ENCODE peak calls at places on chromosome 20, in five cellular contexts. One of them, this sample, is unnamed.

GRCh38 chr20:43916073-43916874 is 1.6 kb downstream of the TOX2 start:
- DNase-seq in AG09319: no peak
- DNase-seq in AG09309: no peak
- DNase-seq in progenitor cell of endocrine pancreas: no peak
- DNase-seq in A549: no peak
- DNase-seq in this sample: peak; percentile 60

GRCh38 chr20:38590682-38591483 is 9.9 kb downstream of the ADIG start:
- DNase-seq in AG09319: no peak
- DNase-seq in AG09309: no peak
- DNase-seq in progenitor cell of endocrine pancreas: no peak
- DNase-seq in A549: no peak
- DNase-seq in this sample: peak; percentile 32

GRCh38 chr20:37200926-37201826 is 21.8 kb upstream of the MROH8 start:
- DNase-seq in AG09319: no peak
- DNase-seq in AG09309: no peak
- DNase-seq in progenitor cell of endocrine pancreas: no peak
- DNase-seq in A549: no peak
- DNase-seq in this sample: no peak

GRCh38 chr20:12882832-12883506 is 125.8 kb upstream of the SPTLC3 start:
- DNase-seq in AG09319: no peak
- DNase-seq in AG09309: peak; percentile 29
- DNase-seq in progenitor cell of endocrine pancreas: no peak
- DNase-seq in A549: no peak
- DNase-seq in this sample: no peak

GRCh38 chr20:41182296-41183212 is 45.2 kb downstream of the PLCG1 start:
- DNase-seq in AG09319: no peak
- DNase-seq in AG09309: no peak
- DNase-seq in progenitor cell of endocrine pancreas: peak; percentile 1
- DNase-seq in A549: no peak
- DNase-seq in this sample: no peak

GRCh38 chr20:2381303-2381702 is 602 bp downstream of the TGM6 start:
- DNase-seq in AG09319: no peak
- DNase-seq in AG09309: no peak
- DNase-seq in progenitor cell of endocrine pancreas: no peak
- DNase-seq in A549: no peak
- DNase-seq in this sample: no peak

GRCh38 chr20:10639762-10640556 is 33.8 kb downstream of the JAG1 start:
- DNase-seq in AG09319: no peak
- DNase-seq in AG09309: no peak
- DNase-seq in progenitor cell of endocrine pancreas: no peak
- DNase-seq in A549: no peak
- DNase-seq in this sample: no peak

GRCh38 chr20:33908351-33908750 is 85.4 kb upstream of the RALY start:
- DNase-seq in AG09319: no peak
- DNase-seq in AG09309: no peak
- DNase-seq in progenitor cell of endocrine pancreas: no peak
- DNase-seq in A549: no peak
- DNase-seq in this sample: peak; percentile 41

GRCh38 chr20:59441860-59442810 is 141.7 kb downstream of the EDN3 start:
- DNase-seq in AG09319: no peak
- DNase-seq in AG09309: no peak
- DNase-seq in progenitor cell of endocrine pancreas: no peak
- DNase-seq in A549: no peak
- DNase-seq in this sample: no peak

GRCh38 chr20:46169245-46170171 is 51.4 kb downstream of the CD40 start:
- DNase-seq in AG09319: no peak
- DNase-seq in AG09309: no peak
- DNase-seq in progenitor cell of endocrine pancreas: no peak
- DNase-seq in A549: no peak
- DNase-seq in this sample: no peak

GRCh38 chr20:50992733-50993457 is 30.0 kb downstream of the KCNG1 start:
- DNase-seq in AG09319: peak; percentile 10
- DNase-seq in AG09309: no peak
- DNase-seq in progenitor cell of endocrine pancreas: no peak
- DNase-seq in A549: peak; percentile 90
- DNase-seq in this sample: peak; percentile 57

GRCh38 chr20:53194891-53195290 is 222.7 kb downstream of the TSHZ2 start:
- DNase-seq in AG09319: no peak
- DNase-seq in AG09309: no peak
- DNase-seq in progenitor cell of endocrine pancreas: no peak
- DNase-seq in A549: no peak
- DNase-seq in this sample: no peak

GRCh38 chr20:5181955-5182354 is 55.1 kb downstream of the CDS2 start:
- DNase-seq in AG09319: no peak
- DNase-seq in AG09309: no peak
- DNase-seq in progenitor cell of endocrine pancreas: no peak
- DNase-seq in A549: peak; percentile 22
- DNase-seq in this sample: no peak

GRCh38 chr20:58619847-58620431 is 31.1 kb upstream of the STX16 start:
- DNase-seq in AG09319: no peak
- DNase-seq in AG09309: no peak
- DNase-seq in progenitor cell of endocrine pancreas: no peak
- DNase-seq in A549: no peak
- DNase-seq in this sample: no peak

GRCh38 chr20:6079011-6079410 is 25.2 kb upstream of the LRRN4 start:
- DNase-seq in AG09319: no peak
- DNase-seq in AG09309: no peak
- DNase-seq in progenitor cell of endocrine pancreas: no peak
- DNase-seq in A549: no peak
- DNase-seq in this sample: no peak

DNA sequence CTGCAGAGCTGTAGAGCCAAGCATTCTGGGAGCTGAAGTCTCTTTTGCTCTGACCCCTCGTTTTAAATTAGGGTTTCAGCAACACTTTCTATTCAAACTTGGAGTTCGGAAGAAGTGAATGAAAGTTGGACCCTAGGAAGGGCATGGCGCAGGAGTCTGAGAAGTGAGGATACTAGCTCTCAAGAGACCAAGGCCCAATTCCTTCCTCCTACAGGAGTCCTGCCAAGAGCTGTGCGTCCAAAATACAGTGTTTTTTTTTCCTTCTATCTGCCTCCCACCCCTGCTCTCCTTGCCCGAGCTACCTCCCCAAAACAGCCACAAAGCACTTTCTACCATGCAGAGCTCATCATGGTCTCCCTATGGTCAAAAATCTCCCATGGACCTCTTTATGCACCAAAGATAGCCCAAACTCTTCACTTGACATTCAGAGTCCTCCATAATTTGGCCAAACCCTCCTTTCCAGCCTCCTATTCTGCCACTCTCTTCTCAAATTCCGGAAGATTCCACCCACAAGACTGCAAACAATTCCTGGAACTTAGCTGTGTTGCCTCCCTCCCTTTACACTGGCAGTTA is 649 bp upstream of the CSNK2A1 start:
- DNase-seq in AG09319: no peak
- DNase-seq in AG09309: no peak
- DNase-seq in progenitor cell of endocrine pancreas: no peak
- DNase-seq in A549: no peak
- DNase-seq in this sample: no peak
- TF ChIP-seq CTCF in AG09319: no peak
- TF ChIP-seq CTCF in AG09309: no peak
- TF ChIP-seq CTCF in progenitor cell of endocrine pancreas: no peak
- TF ChIP-seq CTCF in A549: no peak
- TF ChIP-seq CTCF in this sample: no peak

GRCh38 chr20:35737865-35738333 is 4.2 kb downstream of the RBM39 start:
- DNase-seq in AG09319: no peak
- DNase-seq in AG09309: no peak
- DNase-seq in progenitor cell of endocrine pancreas: no peak
- DNase-seq in A549: no peak
- DNase-seq in this sample: no peak

GRCh38 chr20:35741892-35742740 is at the start of gene RBM39:
- DNase-seq in AG09319: peak; percentile 100
- DNase-seq in AG09309: peak; percentile 100
- DNase-seq in progenitor cell of endocrine pancreas: peak; percentile 99
- DNase-seq in A549: peak; percentile 100
- DNase-seq in this sample: peak; percentile 100

GRCh38 chr20:35742741-35743523 is 872 bp upstream of the RBM39 start:
- DNase-seq in AG09319: no peak
- DNase-seq in AG09309: no peak
- DNase-seq in progenitor cell of endocrine pancreas: no peak
- DNase-seq in A549: peak; percentile 33
- DNase-seq in this sample: no peak

GRCh38 chr20:35738410-35739179 is 3.5 kb downstream of the RBM39 start:
- DNase-seq in AG09319: no peak
- DNase-seq in AG09309: no peak
- DNase-seq in progenitor cell of endocrine pancreas: no peak
- DNase-seq in A549: no peak
- DNase-seq in this sample: no peak

DNA sequence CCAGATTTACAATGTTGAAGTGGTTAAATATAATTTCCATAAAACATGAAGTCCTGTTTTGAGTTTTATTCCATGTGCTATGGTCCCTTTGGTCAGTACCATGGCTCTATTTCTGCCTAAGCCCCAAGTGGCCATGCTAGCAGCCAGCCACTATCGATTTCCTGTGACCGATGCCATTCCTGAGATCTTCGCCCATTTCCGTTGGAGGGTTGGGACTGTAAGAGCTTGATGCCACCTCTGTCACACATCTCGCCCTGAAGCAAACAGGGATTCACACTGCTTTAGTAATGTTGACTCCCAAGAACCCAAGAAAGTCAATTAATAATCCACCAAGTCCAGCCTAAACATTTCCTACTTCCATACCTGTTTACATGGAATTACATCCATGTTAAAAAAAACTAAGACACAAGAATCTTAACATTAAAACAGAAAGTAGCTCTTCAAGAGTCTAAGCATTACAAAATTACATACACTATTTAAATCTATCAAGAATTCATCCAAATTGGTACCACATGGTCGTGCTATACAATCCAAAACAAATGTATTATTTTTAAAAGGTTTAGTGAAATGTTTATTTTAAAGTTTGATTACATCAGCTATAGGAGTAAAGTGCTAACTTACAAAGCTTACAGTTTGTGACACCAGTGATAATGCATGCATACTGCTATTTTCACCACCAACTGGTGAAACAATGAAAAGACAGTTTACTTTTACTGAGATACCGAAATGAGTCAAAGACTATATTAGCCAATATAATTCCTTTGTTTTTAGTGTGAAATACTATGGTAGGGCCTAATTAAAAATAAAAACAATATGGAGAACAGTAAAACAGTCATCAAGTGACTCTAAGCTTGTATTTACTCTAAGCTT is 2.5 kb downstream of the RBM39 start:
- DNase-seq in AG09319: no peak
- DNase-seq in AG09309: peak; percentile 23
- DNase-seq in progenitor cell of endocrine pancreas: no peak
- DNase-seq in A549: peak; percentile 41
- DNase-seq in this sample: no peak
- TF ChIP-seq CTCF in AG09319: peak; percentile 23
- TF ChIP-seq CTCF in AG09309: peak; percentile 25
- TF ChIP-seq CTCF in progenitor cell of endocrine pancreas: peak; percentile 35
- TF ChIP-seq CTCF in A549: no peak
- TF ChIP-seq CTCF in this sample: no peak

GRCh38 chr20:56414842-56415765 is 3.0 kb downstream of the CASS4 start:
- DNase-seq in AG09319: peak; percentile 38
- DNase-seq in AG09309: peak; percentile 18
- DNase-seq in progenitor cell of endocrine pancreas: no peak
- DNase-seq in A549: no peak
- DNase-seq in this sample: no peak
- TF ChIP-seq CTCF in AG09319: no peak
- TF ChIP-seq CTCF in AG09309: no peak
- TF ChIP-seq CTCF in progenitor cell of endocrine pancreas: no peak
- TF ChIP-seq CTCF in A549: no peak
- TF ChIP-seq CTCF in this sample: no peak

DNA sequence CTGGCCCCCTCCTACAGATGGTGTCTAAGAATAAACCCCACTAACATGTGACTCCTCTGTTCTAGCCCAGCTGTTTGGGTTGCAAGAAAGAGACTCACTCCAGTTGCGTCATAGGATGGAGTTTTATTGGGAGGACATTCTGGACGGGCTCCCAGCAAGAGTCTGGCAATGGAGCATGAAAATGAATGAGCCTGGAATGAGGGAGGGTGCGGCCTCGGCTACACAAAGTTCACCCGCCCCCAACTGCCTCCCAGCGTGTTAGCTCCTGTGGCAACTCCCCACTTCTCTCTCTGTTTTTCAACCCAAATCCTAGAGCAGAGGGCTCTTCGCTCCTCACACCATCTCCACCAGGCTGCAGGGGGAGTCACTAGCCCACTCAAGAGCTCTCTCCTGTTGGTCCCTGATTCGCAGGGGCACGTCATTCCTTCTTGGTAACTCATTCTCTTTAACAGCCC is 5.1 kb upstream of the ADAM33 start:
- DNase-seq in AG09319: peak; percentile 86
- DNase-seq in AG09309: peak; percentile 91
- DNase-seq in progenitor cell of endocrine pancreas: no peak
- DNase-seq in A549: no peak
- DNase-seq in this sample: no peak
- TF ChIP-seq CTCF in AG09319: peak; percentile 27
- TF ChIP-seq CTCF in AG09309: no peak
- TF ChIP-seq CTCF in progenitor cell of endocrine pancreas: no peak
- TF ChIP-seq CTCF in A549: no peak
- TF ChIP-seq CTCF in this sample: no peak

DNA sequence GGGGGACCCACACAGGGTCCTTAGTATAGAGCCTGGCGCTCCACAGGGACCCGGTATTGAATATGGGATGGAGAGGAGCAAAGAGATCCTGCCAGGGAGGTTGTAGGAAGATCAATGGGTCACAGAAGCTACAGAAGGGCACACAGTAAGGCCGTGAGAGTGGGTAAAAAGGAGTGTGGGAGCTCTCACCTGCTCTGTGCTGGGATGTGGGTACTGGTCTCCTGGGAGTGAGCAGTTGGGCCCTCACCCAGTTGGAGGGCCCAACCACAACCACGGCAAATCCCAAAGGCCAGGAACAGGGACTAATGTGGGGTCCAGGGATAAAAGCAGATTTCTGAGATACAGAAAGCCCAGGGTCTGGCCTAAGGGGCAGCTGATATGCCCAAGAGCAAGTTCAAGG is 73.4 kb upstream of the RNF24 start:
- DNase-seq in AG09319: no peak
- DNase-seq in AG09309: no peak
- DNase-seq in progenitor cell of endocrine pancreas: no peak
- DNase-seq in A549: no peak
- DNase-seq in this sample: no peak
- TF ChIP-seq CTCF in AG09319: no peak
- TF ChIP-seq CTCF in AG09309: no peak
- TF ChIP-seq CTCF in progenitor cell of endocrine pancreas: no peak
- TF ChIP-seq CTCF in A549: no peak
- TF ChIP-seq CTCF in this sample: no peak

This sample was measured in glutamatergic neuron.